ENCODE peak calls at places on chromosomes 1 and 21, in nine cellular contexts. V, B, E, K, F, H, N, U and O are unnamed samples.

GRCh38 chr1:186418503-186418902 is 42.4 kb downstream of the PDC start:
- DNase-seq in V (no peak), B (no peak), E (no peak), K (no peak), F (no peak), H (no peak), N (no peak), U (no peak), O (no peak)

GRCh38 chr1:1116701-1117468 is 996 bp upstream of the C1orf159 start:
- DNase-seq in V (peak), B (no peak), E (no peak), K (no peak), F (peak), H (no peak), N (no peak), U (no peak), O (peak)

GRCh38 chr1:84347547-84348239 is 46.2 kb downstream of the SAMD13 start:
- DNase-seq in V (peak), B (no peak), E (no peak), K (no peak), F (no peak), H (no peak), N (no peak), U (no peak), O (no peak)

GRCh38 chr1:20981903-20982695 is 194.6 kb downstream of the EIF4G3 start:
- DNase-seq in V (peak), B (no peak), E (peak), K (peak), F (no peak), H (no peak), N (no peak), U (peak), O (no peak)

GRCh38 chr21:42289926-42290325 is 25.3 kb downstream of the TFF3 start:
- DNase-seq in V (no peak), B (no peak), E (no peak), K (no peak), F (no peak), H (no peak), N (no peak), U (no peak), O (no peak)

GRCh38 chr1:209431402-209431801 is 152.1 kb upstream of the CAMK1G start:
- DNase-seq in V (no peak), B (no peak), E (no peak), K (no peak), F (no peak), H (no peak), N (no peak), U (peak), O (no peak)

GRCh38 chr1:151693057-151693651 is 23.4 kb downstream of the CELF3 start:
- DNase-seq in V (peak), B (peak), E (peak), K (peak), F (no peak), H (no peak), N (no peak), U (peak), O (no peak)

GRCh38 chr1:19505694-19506457 is 20.5 kb upstream of the CAPZB start:
- DNase-seq in V (no peak), B (no peak), E (no peak), K (no peak), F (no peak), H (no peak), N (no peak), U (no peak), O (no peak)

GRCh38 chr1:98044766-98045165 is 123.9 kb upstream of the DPYD start:
- DNase-seq in V (no peak), B (no peak), E (no peak), K (no peak), F (no peak), H (no peak), N (no peak), U (no peak), O (no peak)

GRCh38 chr1:36846366-36846765 is 187.9 kb downstream of the GRIK3 start:
- DNase-seq in V (no peak), B (no peak), E (no peak), K (no peak), F (no peak), H (no peak), N (no peak), U (no peak), O (no peak)

GRCh38 chr1:208516780-208517179 is 272.6 kb upstream of the PLXNA2 start:
- DNase-seq in V (no peak), B (no peak), E (no peak), K (no peak), F (no peak), H (no peak), N (no peak), U (no peak), O (no peak)

GRCh38 chr1:184025242-184025675 is 12.3 kb downstream of the COLGALT2 start:
- DNase-seq in V (peak), B (no peak), E (no peak), K (peak), F (no peak), H (no peak), N (peak), U (peak), O (no peak)

GRCh38 chr1:153347856-153348255 is 785 bp downstream of the PGLYRP4 start:
- DNase-seq in V (peak), B (peak), E (no peak), K (no peak), F (no peak), H (no peak), N (no peak), U (no peak), O (no peak)

GRCh38 chr1:90707363-90707710 is 9.8 kb downstream of the BARHL2 start:
- DNase-seq in V (peak), B (no peak), E (peak), K (no peak), F (no peak), H (no peak), N (peak), U (peak), O (no peak)

GRCh38 chr1:29527314-29528004 is 291.1 kb downstream of the PTPRU start:
- DNase-seq in V (no peak), B (no peak), E (no peak), K (no peak), F (no peak), H (no peak), N (peak), U (no peak), O (no peak)

GRCh38 chr1:17494114-17494729 is 45.3 kb upstream of the ARHGEF10L start:
- DNase-seq in V (peak), B (peak), E (peak), K (no peak), F (peak), H (peak), N (peak), U (peak), O (peak)

GRCh38 chr1:220287129-220287528 is 14.9 kb upstream of the RAB3GAP2 start:
- DNase-seq in V (no peak), B (no peak), E (no peak), K (no peak), F (no peak), H (no peak), N (no peak), U (no peak), O (no peak)

GRCh38 chr1:117592155-117592554 is 13.7 kb upstream of the TENT5C start:
- DNase-seq in V (no peak), B (no peak), E (no peak), K (no peak), F (no peak), H (no peak), N (peak), U (no peak), O (no peak)

GRCh38 chr1:183832472-183832871 is 27.6 kb downstream of the RGL1 start:
- DNase-seq in V (no peak), B (no peak), E (no peak), K (no peak), F (no peak), H (no peak), N (no peak), U (no peak), O (no peak)

GRCh38 chr1:61170328-61171238 is 88.2 kb downstream of the NFIA start:
- DNase-seq in V (peak), B (no peak), E (peak), K (no peak), F (no peak), H (no peak), N (no peak), U (peak), O (no peak)

GRCh38 chr1:208985231-208985630 is 598.3 kb upstream of the CAMK1G start:
- DNase-seq in V (no peak), B (no peak), E (no peak), K (no peak), F (no peak), H (no peak), N (no peak), U (peak), O (no peak)

GRCh38 chr1:150579955-150580642 is 689 bp upstream of the MCL1 start:
- DNase-seq in V (no peak), B (no peak), E (no peak), K (no peak), F (no peak), H (no peak), N (no peak), U (no peak), O (no peak)

GRCh38 chr1:64266941-64267340 is 63.5 kb downstream of the UBE2U start:
- DNase-seq in V (no peak), B (no peak), E (no peak), K (no peak), F (no peak), H (no peak), N (no peak), U (no peak), O (no peak)

GRCh38 chr1:33295023-33295422 is 25.9 kb downstream of the A3GALT2 start:
- DNase-seq in V (no peak), B (no peak), E (no peak), K (no peak), F (no peak), H (no peak), N (no peak), U (no peak), O (no peak)

GRCh38 chr1:156412653-156413309 is 43.8 kb downstream of the RHBG start:
- DNase-seq in V (no peak), B (no peak), E (no peak), K (peak), F (no peak), H (no peak), N (no peak), U (no peak), O (no peak)

GRCh38 chr1:41683681-41684500 is 199.4 kb upstream of the EDN2 start:
- DNase-seq in V (peak), B (no peak), E (no peak), K (no peak), F (no peak), H (no peak), N (no peak), U (no peak), O (no peak)

GRCh38 chr1:164914208-164914607 is 355.2 kb downstream of the PBX1 start:
- DNase-seq in V (peak), B (no peak), E (peak), K (peak), F (no peak), H (no peak), N (no peak), U (peak), O (no peak)

GRCh38 chr1:90510143-90510542 is 207.0 kb downstream of the BARHL2 start:
- DNase-seq in V (no peak), B (no peak), E (no peak), K (no peak), F (no peak), H (no peak), N (no peak), U (no peak), O (no peak)

GRCh38 chr1:206507395-206508129 is at the start of gene RASSF5:
- DNase-seq in V (peak), B (peak), E (peak), K (no peak), F (peak), H (peak), N (peak), U (peak), O (peak)

GRCh38 chr1:211951856-211952255 is 83.5 kb downstream of the INTS7 start:
- DNase-seq in V (no peak), B (no peak), E (no peak), K (no peak), F (no peak), H (no peak), N (no peak), U (peak), O (no peak)

GRCh38 chr1:40045182-40045581 is 4.7 kb downstream of the CAP1 start:
- DNase-seq in V (no peak), B (no peak), E (no peak), K (no peak), F (no peak), H (no peak), N (no peak), U (no peak), O (no peak)

GRCh38 chr1:241640867-241641542 is 836 bp upstream of the CHML start:
- DNase-seq in V (no peak), B (no peak), E (no peak), K (no peak), F (no peak), H (no peak), N (no peak), U (peak), O (peak)

GRCh38 chr1:117093091-117093534 is 28.4 kb downstream of the TRIM45 start:
- DNase-seq in V (peak), B (no peak), E (peak), K (peak), F (no peak), H (no peak), N (peak), U (peak), O (no peak)

GRCh38 chr1:178531897-178532296 is 19.0 kb downstream of the TEX35 start:
- DNase-seq in V (no peak), B (peak), E (no peak), K (no peak), F (no peak), H (no peak), N (no peak), U (no peak), O (no peak)

GRCh38 chr1:91171906-91172305 is 150.1 kb upstream of the ZNF644 start:
- DNase-seq in V (no peak), B (no peak), E (no peak), K (no peak), F (no peak), H (no peak), N (no peak), U (no peak), O (no peak)

GRCh38 chr1:217088521-217089221 is 365.4 kb upstream of the ESRRG start:
- DNase-seq in V (no peak), B (no peak), E (peak), K (no peak), F (no peak), H (no peak), N (no peak), U (no peak), O (no peak)

GRCh38 chr1:243713470-243714186 is 136.4 kb downstream of the AKT3 start:
- DNase-seq in V (peak), B (peak), E (peak), K (peak), F (no peak), H (no peak), N (no peak), U (no peak), O (no peak)

GRCh38 chr21:35026617-35027557 is 22.2 kb downstream of the RUNX1 start:
- DNase-seq in V (peak), B (peak), E (peak), K (no peak), F (peak), H (peak), N (peak), U (no peak), O (peak)

GRCh38 chr1:157090771-157091170 is 8.8 kb downstream of the ETV3L start:
- DNase-seq in V (no peak), B (no peak), E (no peak), K (no peak), F (no peak), H (no peak), N (no peak), U (no peak), O (no peak)

GRCh38 chr1:31390071-31390470 is 17.2 kb upstream of the FABP3 start:
- DNase-seq in V (no peak), B (no peak), E (no peak), K (no peak), F (no peak), H (no peak), N (peak), U (no peak), O (no peak)